ENCODE peak calls at places on chromosomes 7 and 10, in eight cellular contexts. One of them, this sample, is unnamed.

GRCh38 chr10:48235501-48235900 is 39.0 kb downstream of the FRMPD2 start:
- DNase-seq in foreskin fibroblast: no peak
- DNase-seq in brain microvascular endothelial cell: no peak
- DNase-seq in cardiac muscle cell: no peak
- DNase-seq in breast epithelium: no peak
- DNase-seq in AG04450: no peak
- DNase-seq in SJSA1: no peak
- DNase-seq in fibroblast of lung: no peak
- DNase-seq in this sample: no peak

GRCh38 chr10:71395621-71396020 is 1.1 kb upstream of the CDH23 start:
- DNase-seq in foreskin fibroblast: no peak
- DNase-seq in breast epithelium: no peak
- DNase-seq in SJSA1: no peak
- DNase-seq in AG04450: no peak
- DNase-seq in fibroblast of lung: no peak
- DNase-seq in brain microvascular endothelial cell: no peak
- DNase-seq in cardiac muscle cell: no peak
- DNase-seq in this sample: no peak

GRCh38 chr7:118182618-118183253 is 1.2 kb upstream of the LSM8 start:
- DNase-seq in SJSA1: no peak
- DNase-seq in cardiac muscle cell: no peak
- DNase-seq in brain microvascular endothelial cell: no peak
- DNase-seq in breast epithelium: no peak
- DNase-seq in foreskin fibroblast: no peak
- DNase-seq in AG04450: no peak
- DNase-seq in fibroblast of lung: peak
- DNase-seq in this sample: no peak

GRCh38 chr10:82866424-82867020 is 991.5 kb downstream of the NRG3 start:
- DNase-seq in AG04450: no peak
- DNase-seq in fibroblast of lung: peak
- DNase-seq in SJSA1: no peak
- DNase-seq in breast epithelium: no peak
- DNase-seq in foreskin fibroblast: peak
- DNase-seq in cardiac muscle cell: no peak
- DNase-seq in brain microvascular endothelial cell: no peak
- DNase-seq in this sample: no peak

GRCh38 chr7:94177441-94177840 is 173.3 kb upstream of the BET1 start:
- DNase-seq in fibroblast of lung: no peak
- DNase-seq in AG04450: no peak
- DNase-seq in SJSA1: no peak
- DNase-seq in breast epithelium: no peak
- DNase-seq in brain microvascular endothelial cell: no peak
- DNase-seq in cardiac muscle cell: no peak
- DNase-seq in foreskin fibroblast: peak
- DNase-seq in this sample: no peak

GRCh38 chr7:150358433-150358832 is 10.2 kb upstream of the REPIN1 start:
- DNase-seq in cardiac muscle cell: no peak
- DNase-seq in fibroblast of lung: no peak
- DNase-seq in breast epithelium: no peak
- DNase-seq in AG04450: no peak
- DNase-seq in brain microvascular endothelial cell: no peak
- DNase-seq in foreskin fibroblast: no peak
- DNase-seq in SJSA1: no peak
- DNase-seq in this sample: no peak

GRCh38 chr7:69656077-69656476 is 57.8 kb downstream of the AUTS2 start:
- DNase-seq in foreskin fibroblast: no peak
- DNase-seq in breast epithelium: no peak
- DNase-seq in brain microvascular endothelial cell: no peak
- DNase-seq in cardiac muscle cell: no peak
- DNase-seq in AG04450: no peak
- DNase-seq in SJSA1: no peak
- DNase-seq in fibroblast of lung: no peak
- DNase-seq in this sample: no peak

GRCh38 chr10:102066421-102067068 is 1.4 kb downstream of the HPS6 start:
- DNase-seq in SJSA1: no peak
- DNase-seq in cardiac muscle cell: no peak
- DNase-seq in AG04450: no peak
- DNase-seq in foreskin fibroblast: no peak
- DNase-seq in brain microvascular endothelial cell: no peak
- DNase-seq in breast epithelium: no peak
- DNase-seq in fibroblast of lung: no peak
- DNase-seq in this sample: no peak

GRCh38 chr7:157702311-157703023 is 365.7 kb downstream of the DNAJB6 start:
- DNase-seq in fibroblast of lung: no peak
- DNase-seq in AG04450: no peak
- DNase-seq in cardiac muscle cell: no peak
- DNase-seq in SJSA1: peak
- DNase-seq in brain microvascular endothelial cell: no peak
- DNase-seq in breast epithelium: no peak
- DNase-seq in foreskin fibroblast: no peak
- DNase-seq in this sample: no peak

GRCh38 chr10:117480097-117480496 is 62.4 kb upstream of the EMX2 start:
- DNase-seq in foreskin fibroblast: no peak
- DNase-seq in breast epithelium: no peak
- DNase-seq in fibroblast of lung: no peak
- DNase-seq in brain microvascular endothelial cell: no peak
- DNase-seq in SJSA1: no peak
- DNase-seq in AG04450: no peak
- DNase-seq in cardiac muscle cell: no peak
- DNase-seq in this sample: no peak

GRCh38 chr10:97185326-97186058 is at the start of gene SLIT1:
- DNase-seq in cardiac muscle cell: peak
- DNase-seq in AG04450: no peak
- DNase-seq in foreskin fibroblast: no peak
- DNase-seq in fibroblast of lung: no peak
- DNase-seq in brain microvascular endothelial cell: no peak
- DNase-seq in SJSA1: no peak
- DNase-seq in breast epithelium: no peak
- DNase-seq in this sample: no peak

GRCh38 chr10:35563266-35563891 is 41.8 kb upstream of the GJD4 start:
- DNase-seq in breast epithelium: no peak
- DNase-seq in fibroblast of lung: peak
- DNase-seq in SJSA1: no peak
- DNase-seq in brain microvascular endothelial cell: peak
- DNase-seq in cardiac muscle cell: peak
- DNase-seq in AG04450: peak
- DNase-seq in foreskin fibroblast: peak
- DNase-seq in this sample: peak

GRCh38 chr7:47588704-47589225 is 6.9 kb upstream of the TNS3 start:
- DNase-seq in brain microvascular endothelial cell: no peak
- DNase-seq in foreskin fibroblast: no peak
- DNase-seq in breast epithelium: no peak
- DNase-seq in AG04450: no peak
- DNase-seq in cardiac muscle cell: no peak
- DNase-seq in SJSA1: no peak
- DNase-seq in fibroblast of lung: no peak
- DNase-seq in this sample: no peak

GRCh38 chr7:129906700-129907099 is 46.1 kb downstream of the UBE2H start:
- DNase-seq in cardiac muscle cell: no peak
- DNase-seq in AG04450: no peak
- DNase-seq in fibroblast of lung: no peak
- DNase-seq in breast epithelium: no peak
- DNase-seq in SJSA1: no peak
- DNase-seq in brain microvascular endothelial cell: no peak
- DNase-seq in foreskin fibroblast: no peak
- DNase-seq in this sample: no peak

GRCh38 chr7:93894426-93894825 is 3.9 kb upstream of the TFPI2 start:
- DNase-seq in AG04450: no peak
- DNase-seq in cardiac muscle cell: no peak
- DNase-seq in SJSA1: no peak
- DNase-seq in fibroblast of lung: no peak
- DNase-seq in breast epithelium: no peak
- DNase-seq in foreskin fibroblast: peak
- DNase-seq in brain microvascular endothelial cell: peak
- DNase-seq in this sample: no peak

GRCh38 chr10:13936826-13937225 is 350.1 kb downstream of the PRPF18 start:
- DNase-seq in cardiac muscle cell: no peak
- DNase-seq in brain microvascular endothelial cell: no peak
- DNase-seq in breast epithelium: no peak
- DNase-seq in AG04450: no peak
- DNase-seq in foreskin fibroblast: no peak
- DNase-seq in SJSA1: no peak
- DNase-seq in fibroblast of lung: no peak
- DNase-seq in this sample: no peak

GRCh38 chr10:131850490-131850880 is 50.3 kb upstream of the PPP2R2D start:
- DNase-seq in fibroblast of lung: no peak
- DNase-seq in cardiac muscle cell: no peak
- DNase-seq in AG04450: no peak
- DNase-seq in brain microvascular endothelial cell: no peak
- DNase-seq in breast epithelium: no peak
- DNase-seq in foreskin fibroblast: no peak
- DNase-seq in SJSA1: no peak
- DNase-seq in this sample: no peak

GRCh38 chr10:29874604-29875269 is 184.6 kb downstream of the JCAD start:
- DNase-seq in AG04450: no peak
- DNase-seq in brain microvascular endothelial cell: no peak
- DNase-seq in cardiac muscle cell: no peak
- DNase-seq in foreskin fibroblast: no peak
- DNase-seq in breast epithelium: no peak
- DNase-seq in fibroblast of lung: no peak
- DNase-seq in SJSA1: no peak
- DNase-seq in this sample: no peak

GRCh38 chr7:1558181-1558811 is 2.3 kb upstream of the TMEM184A start:
- DNase-seq in AG04450: no peak
- DNase-seq in cardiac muscle cell: peak
- DNase-seq in fibroblast of lung: no peak
- DNase-seq in SJSA1: no peak
- DNase-seq in brain microvascular endothelial cell: no peak
- DNase-seq in foreskin fibroblast: peak
- DNase-seq in breast epithelium: no peak
- DNase-seq in this sample: no peak

DNA sequence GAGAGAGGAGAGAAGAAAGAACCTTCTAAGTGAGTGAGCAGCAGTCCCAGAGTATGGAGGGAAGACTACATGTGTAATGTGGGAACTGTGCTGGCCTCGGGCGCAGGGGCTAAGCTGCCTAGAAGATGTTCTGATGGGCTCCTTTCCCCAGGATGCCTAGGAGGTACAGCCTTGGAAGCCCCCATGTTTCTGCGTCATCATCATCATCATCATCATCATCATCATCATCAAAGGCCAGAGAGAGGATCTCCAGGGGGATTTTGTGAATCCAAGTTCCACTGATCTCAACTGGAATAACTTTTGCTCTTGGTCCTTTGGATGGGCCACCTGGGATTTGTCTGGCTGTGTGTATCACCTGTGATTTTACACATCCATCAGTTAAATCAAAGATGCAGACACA is 86.0 kb downstream of the BUB3 start:
- DNase-seq in fibroblast of lung: no peak
- DNase-seq in cardiac muscle cell: no peak
- DNase-seq in foreskin fibroblast: no peak
- DNase-seq in SJSA1: no peak
- DNase-seq in AG04450: no peak
- DNase-seq in brain microvascular endothelial cell: no peak
- DNase-seq in breast epithelium: no peak
- DNase-seq in this sample: no peak
- H3K4me3 ChIP-seq in fibroblast of lung: no peak
- H3K4me3 ChIP-seq in cardiac muscle cell: no peak
- H3K4me3 ChIP-seq in foreskin fibroblast: no peak
- H3K4me3 ChIP-seq in SJSA1: no peak
- H3K4me3 ChIP-seq in AG04450: no peak
- H3K4me3 ChIP-seq in brain microvascular endothelial cell: no peak
- H3K4me3 ChIP-seq in breast epithelium: no peak
- H3K4me3 ChIP-seq in this sample: no peak

GRCh38 chr7:100034871-100035510 is 14.6 kb upstream of the ZSCAN21 start:
- DNase-seq in brain microvascular endothelial cell: peak
- DNase-seq in foreskin fibroblast: peak
- DNase-seq in breast epithelium: no peak
- DNase-seq in fibroblast of lung: peak
- DNase-seq in AG04450: peak
- DNase-seq in cardiac muscle cell: no peak
- DNase-seq in SJSA1: peak
- DNase-seq in this sample: no peak
- H3K4me3 ChIP-seq in brain microvascular endothelial cell: no peak
- H3K4me3 ChIP-seq in foreskin fibroblast: no peak
- H3K4me3 ChIP-seq in breast epithelium: no peak
- H3K4me3 ChIP-seq in fibroblast of lung: no peak
- H3K4me3 ChIP-seq in AG04450: no peak
- H3K4me3 ChIP-seq in cardiac muscle cell: no peak
- H3K4me3 ChIP-seq in SJSA1: no peak
- H3K4me3 ChIP-seq in this sample: no peak

DNA sequence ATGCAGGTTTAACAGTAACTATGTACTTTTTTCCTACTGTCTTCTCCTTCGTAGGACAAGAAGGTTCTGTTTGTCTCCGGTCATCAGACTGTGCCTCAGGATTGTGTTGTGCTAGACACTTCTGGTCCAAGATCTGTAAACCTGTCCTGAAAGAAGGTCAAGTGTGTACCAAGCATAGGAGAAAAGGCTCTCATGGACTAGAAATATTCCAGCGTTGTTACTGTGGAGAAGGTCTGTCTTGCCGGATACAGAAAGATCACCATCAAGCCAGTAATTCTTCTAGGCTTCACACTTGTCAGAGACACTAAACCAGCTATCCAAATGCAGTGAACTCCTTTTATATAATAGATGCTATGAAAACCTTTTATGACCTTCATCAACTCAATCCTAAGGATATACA is 2.4 kb downstream of the DKK1 start:
- DNase-seq in foreskin fibroblast: no peak
- DNase-seq in brain microvascular endothelial cell: no peak
- DNase-seq in cardiac muscle cell: no peak
- DNase-seq in AG04450: no peak
- DNase-seq in breast epithelium: no peak
- DNase-seq in fibroblast of lung: no peak
- DNase-seq in SJSA1: no peak
- DNase-seq in this sample: no peak
- H3K4me3 ChIP-seq in foreskin fibroblast: peak
- H3K4me3 ChIP-seq in brain microvascular endothelial cell: peak
- H3K4me3 ChIP-seq in cardiac muscle cell: no peak
- H3K4me3 ChIP-seq in AG04450: peak
- H3K4me3 ChIP-seq in breast epithelium: no peak
- H3K4me3 ChIP-seq in fibroblast of lung: peak
- H3K4me3 ChIP-seq in SJSA1: peak
- H3K4me3 ChIP-seq in this sample: no peak

GRCh38 chr7:3408814-3409595 is 108.0 kb downstream of the SDK1 start:
- DNase-seq in cardiac muscle cell: no peak
- DNase-seq in foreskin fibroblast: no peak
- DNase-seq in AG04450: no peak
- DNase-seq in brain microvascular endothelial cell: peak
- DNase-seq in fibroblast of lung: no peak
- DNase-seq in breast epithelium: no peak
- DNase-seq in SJSA1: no peak
- DNase-seq in this sample: no peak
- H3K4me3 ChIP-seq in cardiac muscle cell: no peak
- H3K4me3 ChIP-seq in foreskin fibroblast: no peak
- H3K4me3 ChIP-seq in AG04450: no peak
- H3K4me3 ChIP-seq in brain microvascular endothelial cell: no peak
- H3K4me3 ChIP-seq in fibroblast of lung: no peak
- H3K4me3 ChIP-seq in breast epithelium: no peak
- H3K4me3 ChIP-seq in SJSA1: no peak
- H3K4me3 ChIP-seq in this sample: no peak

DNA sequence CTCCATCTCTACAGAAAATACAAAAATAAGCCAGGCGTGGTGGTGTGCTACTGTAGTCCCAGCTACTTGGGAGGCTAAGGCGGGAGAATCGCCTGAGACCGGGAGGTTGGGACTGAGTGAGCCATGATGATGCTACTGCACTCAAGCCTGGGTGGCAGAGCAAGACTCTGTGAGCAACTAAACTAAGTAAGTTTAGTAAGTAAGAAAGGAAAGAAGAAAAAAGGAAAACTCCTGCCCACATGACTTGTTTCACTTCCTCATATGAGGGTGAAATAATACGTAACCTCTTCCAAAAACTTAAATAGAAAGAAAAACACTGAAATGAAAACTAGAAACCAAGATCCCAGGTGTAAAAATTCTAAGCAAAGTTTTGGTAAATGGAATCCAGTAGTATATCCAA is 79.6 kb downstream of the LARP4B start:
- DNase-seq in AG04450: no peak
- DNase-seq in foreskin fibroblast: no peak
- DNase-seq in brain microvascular endothelial cell: no peak
- DNase-seq in cardiac muscle cell: no peak
- DNase-seq in fibroblast of lung: no peak
- DNase-seq in breast epithelium: no peak
- DNase-seq in SJSA1: no peak
- DNase-seq in this sample: peak
- H3K4me3 ChIP-seq in AG04450: no peak
- H3K4me3 ChIP-seq in foreskin fibroblast: no peak
- H3K4me3 ChIP-seq in brain microvascular endothelial cell: no peak
- H3K4me3 ChIP-seq in cardiac muscle cell: no peak
- H3K4me3 ChIP-seq in fibroblast of lung: no peak
- H3K4me3 ChIP-seq in breast epithelium: no peak
- H3K4me3 ChIP-seq in SJSA1: no peak
- H3K4me3 ChIP-seq in this sample: no peak